ENCODE peak calls at places on chromosomes 1 and 21, in nine cellular contexts. M is PC-3; D is activated CD4-positive, CD25-positive, alpha-beta regulatory T cell; C is right atrium auricular region; F is A172; O is activated CD8-positive, alpha-beta memory T cell treated with anti-CD3 and anti-CD28 coated beads for 48 hours; S is CD4-positive, alpha-beta T cell; Z is activated T-cell treated with anti-CD3 and anti-CD28 coated beads for 1 hour; N is T-cell. G is an unnamed sample.
A peak's percentile ranks its signal among the peaks of the same experiment; 100 is the strongest.

GRCh38 chr1:106207185-106207584 is 849.3 kb upstream of the PRMT6 start:
- DNase-seq in M (no peak), D (no peak), C (no peak), F (no peak), O (no peak), S (no peak), Z (no peak), N (no peak), G (no peak)

GRCh38 chr1:151060241-151061011 is at the start of gene MLLT11:
- DNase-seq in M (peak; percentile 66), D (no peak), C (peak; percentile 71), F (peak; percentile 91), O (no peak), S (no peak), Z (no peak), N (no peak), G (no peak)

GRCh38 chr1:17869826-17870225 is 114.7 kb downstream of the ACTL8 start:
- DNase-seq in M (no peak), D (no peak), C (no peak), F (no peak), O (no peak), S (no peak), Z (no peak), N (no peak), G (no peak)

GRCh38 chr1:221509575-221510360 is 232.1 kb downstream of the DUSP10 start:
- DNase-seq in M (no peak), D (no peak), C (no peak), F (no peak), O (no peak), S (no peak), Z (no peak), N (no peak), G (no peak)

GRCh38 chr21:35350965-35351364 is 301.9 kb upstream of the RUNX1 start:
- DNase-seq in M (no peak), D (no peak), C (no peak), F (no peak), O (no peak), S (no peak), Z (no peak), N (no peak), G (no peak)

GRCh38 chr1:9687876-9688582 is 36.5 kb downstream of the PIK3CD start:
- DNase-seq in M (peak; percentile 32), D (no peak), C (no peak), F (no peak), O (no peak), S (no peak), Z (no peak), N (no peak), G (no peak)

GRCh38 chr21:32364387-32364786 is 28.4 kb downstream of the URB1 start:
- DNase-seq in M (no peak), D (no peak), C (no peak), F (no peak), O (no peak), S (no peak), Z (no peak), N (no peak), G (no peak)

GRCh38 chr1:106526650-106527049 is 529.8 kb upstream of the PRMT6 start:
- DNase-seq in M (peak; percentile 78), D (no peak), C (no peak), F (peak; percentile 1), O (no peak), S (no peak), Z (no peak), N (no peak), G (no peak)

GRCh38 chr1:202244841-202245261 is 51.3 kb downstream of the LGR6 start:
- DNase-seq in M (no peak), D (no peak), C (no peak), F (no peak), O (no peak), S (no peak), Z (no peak), N (no peak), G (no peak)

GRCh38 chr1:53328490-53329182 is 766 bp upstream of the LRP8 start:
- DNase-seq in M (no peak), D (no peak), C (no peak), F (no peak), O (no peak), S (peak; percentile 16), Z (no peak), N (no peak), G (no peak)

GRCh38 chr1:64597151-64597550 is 127.2 kb downstream of the CACHD1 start:
- DNase-seq in M (no peak), D (no peak), C (no peak), F (no peak), O (no peak), S (no peak), Z (no peak), N (no peak), G (no peak)

GRCh38 chr1:174017231-174017970 is 4.8 kb downstream of the RC3H1 start:
- DNase-seq in M (no peak), D (no peak), C (no peak), F (no peak), O (no peak), S (no peak), Z (no peak), N (no peak), G (no peak)

GRCh38 chr1:3820316-3820715 is 24.0 kb upstream of the LRRC47 start:
- DNase-seq in M (no peak), D (no peak), C (no peak), F (no peak), O (no peak), S (no peak), Z (no peak), N (no peak), G (no peak)

GRCh38 chr1:43346636-43347035 is 9.0 kb downstream of the MPL start:
- DNase-seq in M (no peak), D (no peak), C (no peak), F (no peak), O (no peak), S (no peak), Z (no peak), N (no peak), G (no peak)

GRCh38 chr1:2983319-2983705 is 38.0 kb upstream of the ACTRT2 start:
- DNase-seq in M (no peak), D (no peak), C (no peak), F (no peak), O (no peak), S (no peak), Z (no peak), N (no peak), G (no peak)

G was measured in GOT3.